ENCODE peak calls at places on chromosomes 6 and 20, in seven cellular contexts. One of them, this sample, is unnamed.

GRCh38 chr6:20058912-20059311 is 153.4 kb downstream of the MBOAT1 start:
- DNase-seq in keratinocyte: no peak
- DNase-seq in left ventricle myocardium inferior: no peak
- DNase-seq in AG04450: no peak
- DNase-seq in cardiac muscle cell: no peak
- DNase-seq in testis: no peak
- DNase-seq in aorta: no peak
- DNase-seq in this sample: no peak

GRCh38 chr20:20321917-20322316 is 46.0 kb upstream of the INSM1 start:
- DNase-seq in keratinocyte: no peak
- DNase-seq in left ventricle myocardium inferior: no peak
- DNase-seq in AG04450: no peak
- DNase-seq in cardiac muscle cell: no peak
- DNase-seq in testis: no peak
- DNase-seq in aorta: no peak
- DNase-seq in this sample: no peak

GRCh38 chr20:42678895-42679294 is 510.8 kb downstream of the PTPRT start:
- DNase-seq in keratinocyte: no peak
- DNase-seq in left ventricle myocardium inferior: no peak
- DNase-seq in AG04450: no peak
- DNase-seq in cardiac muscle cell: no peak
- DNase-seq in testis: no peak
- DNase-seq in aorta: no peak
- DNase-seq in this sample: peak; percentile 33

GRCh38 chr6:82458147-82458546 is 94.5 kb downstream of the TPBG start:
- DNase-seq in keratinocyte: peak; percentile 98
- DNase-seq in left ventricle myocardium inferior: no peak
- DNase-seq in AG04450: no peak
- DNase-seq in cardiac muscle cell: no peak
- DNase-seq in testis: no peak
- DNase-seq in aorta: no peak
- DNase-seq in this sample: no peak

GRCh38 chr6:126890055-126890454 is 228.4 kb upstream of the RSPO3 start:
- DNase-seq in keratinocyte: no peak
- DNase-seq in left ventricle myocardium inferior: no peak
- DNase-seq in AG04450: no peak
- DNase-seq in cardiac muscle cell: peak; percentile 62
- DNase-seq in testis: no peak
- DNase-seq in aorta: no peak
- DNase-seq in this sample: no peak

GRCh38 chr6:16883414-16883813 is 122.2 kb upstream of the ATXN1 start:
- DNase-seq in keratinocyte: no peak
- DNase-seq in left ventricle myocardium inferior: no peak
- DNase-seq in AG04450: no peak
- DNase-seq in cardiac muscle cell: no peak
- DNase-seq in testis: no peak
- DNase-seq in aorta: no peak
- DNase-seq in this sample: no peak

GRCh38 chr6:175680-176079 is 116.6 kb upstream of the DUSP22 start:
- DNase-seq in keratinocyte: no peak
- DNase-seq in left ventricle myocardium inferior: no peak
- DNase-seq in AG04450: no peak
- DNase-seq in cardiac muscle cell: no peak
- DNase-seq in testis: no peak
- DNase-seq in aorta: no peak
- DNase-seq in this sample: no peak

GRCh38 chr20:51797357-51798025 is 4.8 kb downstream of the SALL4 start:
- DNase-seq in keratinocyte: no peak
- DNase-seq in left ventricle myocardium inferior: no peak
- DNase-seq in AG04450: no peak
- DNase-seq in cardiac muscle cell: peak; percentile 25
- DNase-seq in testis: no peak
- DNase-seq in aorta: no peak
- DNase-seq in this sample: no peak

GRCh38 chr6:66496659-66497058 is 789.6 kb upstream of the EYS start:
- DNase-seq in keratinocyte: no peak
- DNase-seq in left ventricle myocardium inferior: no peak
- DNase-seq in AG04450: no peak
- DNase-seq in cardiac muscle cell: peak; percentile 61
- DNase-seq in testis: no peak
- DNase-seq in aorta: no peak
- DNase-seq in this sample: peak; percentile 54

GRCh38 chr6:14877758-14878157 is 368.1 kb upstream of the JARID2 start:
- DNase-seq in keratinocyte: no peak
- DNase-seq in left ventricle myocardium inferior: no peak
- DNase-seq in AG04450: no peak
- DNase-seq in cardiac muscle cell: no peak
- DNase-seq in testis: no peak
- DNase-seq in aorta: no peak
- DNase-seq in this sample: peak; percentile 18

GRCh38 chr6:83292900-83293843 is 100.0 kb downstream of the RWDD2A start:
- DNase-seq in keratinocyte: no peak
- DNase-seq in left ventricle myocardium inferior: no peak
- DNase-seq in AG04450: no peak
- DNase-seq in cardiac muscle cell: no peak
- DNase-seq in testis: no peak
- DNase-seq in aorta: no peak
- DNase-seq in this sample: no peak

GRCh38 chr20:45041464-45042337 is 59.2 kb downstream of the KCNS1 start:
- DNase-seq in keratinocyte: peak; percentile 67
- DNase-seq in left ventricle myocardium inferior: no peak
- DNase-seq in AG04450: no peak
- DNase-seq in cardiac muscle cell: no peak
- DNase-seq in testis: no peak
- DNase-seq in aorta: no peak
- DNase-seq in this sample: no peak

GRCh38 chr6:155103816-155104366 is 108.8 kb downstream of the TIAM2 start:
- DNase-seq in keratinocyte: no peak
- DNase-seq in left ventricle myocardium inferior: no peak
- DNase-seq in AG04450: no peak
- DNase-seq in cardiac muscle cell: no peak
- DNase-seq in testis: no peak
- DNase-seq in aorta: peak; percentile 55
- DNase-seq in this sample: no peak

GRCh38 chr6:142822882-142823578 is 121.9 kb downstream of the HIVEP2 start:
- DNase-seq in keratinocyte: no peak
- DNase-seq in left ventricle myocardium inferior: no peak
- DNase-seq in AG04450: no peak
- DNase-seq in cardiac muscle cell: peak; percentile 21
- DNase-seq in testis: peak; percentile 26
- DNase-seq in aorta: no peak
- DNase-seq in this sample: peak; percentile 42

GRCh38 chr6:155880905-155881304 is 425.3 kb upstream of the NOX3 start:
- DNase-seq in keratinocyte: no peak
- DNase-seq in left ventricle myocardium inferior: no peak
- DNase-seq in AG04450: no peak
- DNase-seq in cardiac muscle cell: no peak
- DNase-seq in testis: no peak
- DNase-seq in aorta: no peak
- DNase-seq in this sample: no peak

GRCh38 chr6:11278207-11278559 is 45.7 kb upstream of the NEDD9 start:
- DNase-seq in keratinocyte: no peak
- DNase-seq in left ventricle myocardium inferior: no peak
- DNase-seq in AG04450: no peak
- DNase-seq in cardiac muscle cell: no peak
- DNase-seq in testis: no peak
- DNase-seq in aorta: no peak
- DNase-seq in this sample: no peak

GRCh38 chr6:2158596-2159271 is 86.7 kb downstream of the GMDS start:
- DNase-seq in keratinocyte: peak; percentile 13
- DNase-seq in left ventricle myocardium inferior: no peak
- DNase-seq in AG04450: no peak
- DNase-seq in cardiac muscle cell: peak; percentile 40
- DNase-seq in testis: peak; percentile 30
- DNase-seq in aorta: no peak
- DNase-seq in this sample: peak; percentile 5

GRCh38 chr20:41299899-41300298 is 17.6 kb downstream of the ZHX3 start:
- DNase-seq in keratinocyte: no peak
- DNase-seq in left ventricle myocardium inferior: no peak
- DNase-seq in AG04450: no peak
- DNase-seq in cardiac muscle cell: no peak
- DNase-seq in testis: no peak
- DNase-seq in aorta: no peak
- DNase-seq in this sample: no peak

GRCh38 chr6:27863962-27864905 is 48.0 kb downstream of the OR2B2 start:
- DNase-seq in keratinocyte: no peak
- DNase-seq in left ventricle myocardium inferior: no peak
- DNase-seq in AG04450: no peak
- DNase-seq in cardiac muscle cell: no peak
- DNase-seq in testis: peak; percentile 48
- DNase-seq in aorta: peak; percentile 56
- DNase-seq in this sample: no peak

GRCh38 chr20:63446174-63447024 is 26.1 kb downstream of the KCNQ2 start:
- DNase-seq in keratinocyte: no peak
- DNase-seq in left ventricle myocardium inferior: no peak
- DNase-seq in AG04450: no peak
- DNase-seq in cardiac muscle cell: no peak
- DNase-seq in testis: no peak
- DNase-seq in aorta: no peak
- DNase-seq in this sample: no peak

GRCh38 chr20:56440346-56441007 is 27.9 kb upstream of the RTF2 start:
- DNase-seq in keratinocyte: no peak
- DNase-seq in left ventricle myocardium inferior: no peak
- DNase-seq in AG04450: no peak
- DNase-seq in cardiac muscle cell: no peak
- DNase-seq in testis: no peak
- DNase-seq in aorta: no peak
- DNase-seq in this sample: no peak

GRCh38 chr6:128275030-128275429 is 245.4 kb downstream of the PTPRK start:
- DNase-seq in keratinocyte: no peak
- DNase-seq in left ventricle myocardium inferior: no peak
- DNase-seq in AG04450: peak; percentile 7
- DNase-seq in cardiac muscle cell: no peak
- DNase-seq in testis: no peak
- DNase-seq in aorta: no peak
- DNase-seq in this sample: no peak

GRCh38 chr6:81909981-81910910 is 157.8 kb upstream of the TENT5A start:
- DNase-seq in keratinocyte: no peak
- DNase-seq in left ventricle myocardium inferior: no peak
- DNase-seq in AG04450: no peak
- DNase-seq in cardiac muscle cell: no peak
- DNase-seq in testis: no peak
- DNase-seq in aorta: no peak
- DNase-seq in this sample: no peak

GRCh38 chr20:49687595-49688567 is 25.8 kb downstream of the B4GALT5 start:
- DNase-seq in keratinocyte: no peak
- DNase-seq in left ventricle myocardium inferior: no peak
- DNase-seq in AG04450: no peak
- DNase-seq in cardiac muscle cell: no peak
- DNase-seq in testis: no peak
- DNase-seq in aorta: no peak
- DNase-seq in this sample: no peak
- H3K27ac ChIP-seq in keratinocyte: no peak overlapping the region
- H3K27ac ChIP-seq in left ventricle myocardium inferior: peak overlapping the region; percentile 37
- H3K27ac ChIP-seq in AG04450: no peak overlapping the region
- H3K27ac ChIP-seq in cardiac muscle cell: peak overlapping the region; percentile 61
- H3K27ac ChIP-seq in testis: peak overlapping the region; percentile 51
- H3K27ac ChIP-seq in aorta: peak overlapping the region; percentile 51
- H3K27ac ChIP-seq in this sample: no peak overlapping the region

DNA sequence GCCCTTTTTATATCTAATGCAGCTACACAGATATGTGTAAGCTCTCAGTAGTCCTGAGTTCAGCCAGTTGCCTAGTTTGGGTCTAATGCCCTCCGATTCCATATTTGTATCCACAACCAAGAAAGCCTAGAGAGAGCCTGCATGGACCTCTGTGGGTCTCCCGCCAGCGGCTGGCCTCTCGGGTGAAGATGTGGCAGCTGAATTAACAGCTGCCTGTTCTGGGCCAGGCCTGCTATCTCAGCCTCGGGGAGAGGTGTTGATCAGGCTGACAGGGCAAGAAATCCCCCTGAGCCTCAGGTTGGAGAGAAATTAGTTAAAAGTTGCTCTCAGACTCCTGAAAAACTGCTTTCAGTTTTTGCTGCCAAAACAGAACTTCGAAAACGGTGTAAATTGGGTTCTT is 19.8 kb downstream of the PTK7 start:
- DNase-seq in keratinocyte: no peak
- DNase-seq in left ventricle myocardium inferior: no peak
- DNase-seq in AG04450: no peak
- DNase-seq in cardiac muscle cell: no peak
- DNase-seq in testis: no peak
- DNase-seq in aorta: no peak
- DNase-seq in this sample: peak; percentile 62
- H3K27ac ChIP-seq in keratinocyte: peak overlapping the region; percentile 83
- H3K27ac ChIP-seq in left ventricle myocardium inferior: no peak overlapping the region
- H3K27ac ChIP-seq in AG04450: peak overlapping the region; percentile 88
- H3K27ac ChIP-seq in cardiac muscle cell: peak overlapping the region; percentile 83
- H3K27ac ChIP-seq in testis: no peak overlapping the region
- H3K27ac ChIP-seq in aorta: no peak overlapping the region
- H3K27ac ChIP-seq in this sample: no peak overlapping the region

DNA sequence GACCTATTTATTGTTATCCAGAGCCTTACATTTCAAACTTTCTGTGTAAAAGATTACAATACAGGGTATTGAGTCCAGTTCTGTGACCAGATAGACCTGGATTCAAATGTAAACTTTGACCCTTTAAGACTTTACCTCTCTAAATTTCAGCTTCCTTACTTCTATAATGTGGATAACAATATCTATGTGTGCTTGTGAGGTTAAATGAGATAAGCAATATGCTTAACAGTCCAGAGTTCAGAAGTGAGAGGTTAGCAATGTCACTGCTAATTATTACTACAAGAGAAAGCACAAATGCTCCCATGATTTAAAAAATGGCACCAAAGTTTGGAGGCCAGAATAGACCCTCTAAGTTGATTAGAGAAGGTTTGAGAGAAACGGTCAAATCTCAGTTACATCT is 27.5 kb downstream of the EPB41L2 start:
- DNase-seq in keratinocyte: no peak
- DNase-seq in left ventricle myocardium inferior: no peak
- DNase-seq in AG04450: no peak
- DNase-seq in cardiac muscle cell: no peak
- DNase-seq in testis: no peak
- DNase-seq in aorta: no peak
- DNase-seq in this sample: no peak
- H3K27ac ChIP-seq in keratinocyte: no peak overlapping the region
- H3K27ac ChIP-seq in left ventricle myocardium inferior: no peak overlapping the region
- H3K27ac ChIP-seq in AG04450: no peak overlapping the region
- H3K27ac ChIP-seq in cardiac muscle cell: no peak overlapping the region
- H3K27ac ChIP-seq in testis: no peak overlapping the region
- H3K27ac ChIP-seq in aorta: no peak overlapping the region
- H3K27ac ChIP-seq in this sample: no peak overlapping the region

DNA sequence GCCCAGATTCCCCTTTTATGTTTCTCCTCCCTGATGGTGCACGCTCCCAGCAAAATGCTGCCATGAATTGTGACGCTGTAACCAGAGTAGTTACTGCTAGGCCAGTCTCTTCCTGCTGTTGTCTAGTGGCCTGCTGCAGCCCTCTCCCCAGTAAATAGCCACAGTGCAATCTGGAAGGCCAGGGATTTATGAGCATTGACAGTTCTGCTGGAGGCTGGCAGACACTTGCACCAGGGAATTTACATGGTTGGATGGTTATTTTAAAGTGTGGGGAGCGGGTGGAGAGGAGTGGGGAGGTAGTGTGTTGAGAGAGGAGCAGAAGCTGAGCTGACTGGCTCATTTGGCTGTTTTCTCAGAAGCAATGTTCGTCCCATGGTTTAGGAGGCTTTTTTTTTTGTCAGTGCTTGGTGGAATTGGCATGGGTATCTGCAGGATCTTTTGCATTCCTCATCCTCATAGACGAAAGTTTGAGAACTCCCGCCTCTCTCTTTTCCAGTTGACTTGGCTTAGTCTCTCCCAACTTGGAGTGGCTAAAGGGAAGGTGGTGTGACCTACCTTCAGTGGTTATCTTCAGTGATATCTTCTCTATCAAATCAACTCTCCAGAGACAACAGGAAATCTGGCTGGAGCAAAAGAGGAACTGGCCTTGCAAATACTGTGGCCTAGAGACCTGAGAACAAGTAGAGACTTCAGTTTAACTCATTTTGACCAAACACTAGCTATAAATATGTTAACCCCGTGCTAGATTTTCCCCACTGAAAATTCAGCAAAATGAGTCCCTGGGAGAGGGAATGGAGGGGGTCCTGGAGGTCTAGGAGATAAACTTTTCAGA is 99.2 kb upstream of the VSTM2L start:
- DNase-seq in keratinocyte: no peak
- DNase-seq in left ventricle myocardium inferior: no peak
- DNase-seq in AG04450: no peak
- DNase-seq in cardiac muscle cell: no peak
- DNase-seq in testis: no peak
- DNase-seq in aorta: no peak
- DNase-seq in this sample: no peak
- H3K27ac ChIP-seq in keratinocyte: no peak overlapping the region
- H3K27ac ChIP-seq in left ventricle myocardium inferior: no peak overlapping the region
- H3K27ac ChIP-seq in AG04450: no peak overlapping the region
- H3K27ac ChIP-seq in cardiac muscle cell: peak overlapping the region; percentile 19
- H3K27ac ChIP-seq in testis: no peak overlapping the region
- H3K27ac ChIP-seq in aorta: no peak overlapping the region
- H3K27ac ChIP-seq in this sample: no peak overlapping the region